ENCODE peak calls at places on chromosomes 13 and 19, in nine cellular contexts. M is stimulated activated CD4-positive, alpha-beta T cell treated with anti-CD3 and anti-CD28 coated beads, Interleukin-1b, Interleukin-23, amount 100 ng/mL, for 1 hour; P is mesenteric fat pad; S is NCI-H1417; E is T follicular helper cell; Q is RKO; F is AG10803; O is GM23338; N is NCI-H460. C is an unnamed sample.

GRCh38 chr13:47039106-47039505 is 142.3 kb upstream of the HTR2A start:
- DNase-seq in E (no peak), O (no peak), N (no peak), S (no peak), P (no peak), M (no peak), Q (no peak), F (peak), C (no peak)

GRCh38 chr19:821228-821975 is at the start of gene PLPPR3:
- DNase-seq in M (no peak), N (no peak), S (no peak), F (no peak), O (peak), E (no peak), P (no peak), Q (no peak), C (no peak)

GRCh38 chr13:52851153-52851962 is 2.9 kb upstream of the PCDH8 start:
- DNase-seq in M (no peak), S (peak), Q (peak), E (no peak), P (no peak), F (peak), O (peak), N (no peak), C (no peak)

GRCh38 chr19:16376649-16377048 is 52.0 kb downstream of the KLF2 start:
- DNase-seq in E (no peak), Q (no peak), S (no peak), M (no peak), F (no peak), P (no peak), N (no peak), O (peak), C (no peak)

GRCh38 chr19:51398096-51398704 is 7.8 kb upstream of the C19orf84 start:
- DNase-seq in E (no peak), F (peak), O (peak), P (no peak), S (no peak), Q (peak), N (no peak), M (no peak), C (no peak)

GRCh38 chr19:36747750-36748149 is 24.9 kb downstream of the ZNF850 start:
- DNase-seq in M (no peak), O (no peak), P (no peak), F (no peak), Q (peak), N (no peak), S (no peak), E (no peak), C (no peak)

GRCh38 chr19:54439174-54439851 is 9.7 kb upstream of the LENG8 start:
- DNase-seq in N (no peak), P (peak), S (no peak), M (no peak), E (no peak), F (peak), Q (peak), O (peak), C (no peak)

GRCh38 chr13:50320297-50320862 is 305.1 kb downstream of the KCNRG start:
- DNase-seq in Q (peak), M (no peak), F (peak), O (no peak), P (no peak), S (no peak), N (peak), E (no peak), C (no peak)

GRCh38 chr13:67008075-67008668 is 222.0 kb downstream of the PCDH9 start:
- DNase-seq in Q (no peak), O (no peak), M (no peak), E (no peak), P (no peak), N (no peak), F (no peak), S (no peak), C (no peak)

GRCh38 chr13:30371649-30372265 is 50.5 kb upstream of the UBE2L5 start:
- DNase-seq in P (no peak), O (no peak), N (no peak), Q (peak), S (peak), F (peak), E (peak), M (no peak), C (peak)

GRCh38 chr19:38837656-38838121 is 6.1 kb upstream of the ECH1 start:
- DNase-seq in Q (no peak), O (no peak), F (no peak), S (no peak), N (no peak), M (no peak), E (no peak), P (no peak), C (no peak)

GRCh38 chr13:35954207-35954560 is 177.0 kb downstream of the DCLK1 start:
- DNase-seq in N (no peak), F (peak), P (no peak), E (no peak), M (no peak), O (no peak), S (no peak), Q (no peak), C (no peak)

GRCh38 chr19:6788896-6789295 is 16.4 kb downstream of the VAV1 start:
- DNase-seq in F (no peak), S (no peak), E (no peak), O (no peak), P (no peak), N (no peak), Q (no peak), M (no peak), C (no peak)

C was measured in T-helper 9 cell.